ENCODE peak calls at places on chromosomes 1 and 21, in ten cellular contexts. One of them, this sample, is unnamed.
A peak's percentile ranks its signal among the peaks of the same experiment; 100 is the strongest.

GRCh38 chr1:43431676-43432075 is 22.1 kb downstream of the HYI start:
- DNase-seq in endothelial cell: no peak
- DNase-seq in nephron progenitor cell: no peak
- DNase-seq in stimulated activated naive CD8-positive, alpha-beta T cell treated with anti-CD3 and anti-CD28 coated beads, Interleukin-15, Interleukin-2, amounts not matched to agents 100 U/mL and 50 U/mL, for 24 hours: no peak
- DNase-seq in GM12864: no peak
- DNase-seq in lower leg skin: no peak
- DNase-seq in ACHN: no peak
- DNase-seq in T-helper 2 cell: no peak
- DNase-seq in glutamatergic neuron: peak; percentile 5
- DNase-seq in progenitor cell of endocrine pancreas: no peak
- DNase-seq in this sample: no peak

GRCh38 chr1:193142409-193142808 is 20.6 kb downstream of the CDC73 start:
- DNase-seq in lower leg skin: no peak
- DNase-seq in ACHN: no peak
- DNase-seq in T-helper 2 cell: no peak
- DNase-seq in endothelial cell: no peak
- DNase-seq in glutamatergic neuron: no peak
- DNase-seq in GM12864: no peak
- DNase-seq in progenitor cell of endocrine pancreas: no peak
- DNase-seq in stimulated activated naive CD8-positive, alpha-beta T cell treated with anti-CD3 and anti-CD28 coated beads, Interleukin-15, Interleukin-2, amounts not matched to agents 100 U/mL and 50 U/mL, for 24 hours: no peak
- DNase-seq in nephron progenitor cell: no peak
- DNase-seq in this sample: no peak

GRCh38 chr1:7299329-7299799 is 471.7 kb upstream of the VAMP3 start:
- DNase-seq in progenitor cell of endocrine pancreas: no peak
- DNase-seq in endothelial cell: no peak
- DNase-seq in stimulated activated naive CD8-positive, alpha-beta T cell treated with anti-CD3 and anti-CD28 coated beads, Interleukin-15, Interleukin-2, amounts not matched to agents 100 U/mL and 50 U/mL, for 24 hours: no peak
- DNase-seq in glutamatergic neuron: no peak
- DNase-seq in nephron progenitor cell: no peak
- DNase-seq in lower leg skin: no peak
- DNase-seq in ACHN: peak; percentile 77
- DNase-seq in GM12864: no peak
- DNase-seq in T-helper 2 cell: no peak
- DNase-seq in this sample: no peak

GRCh38 chr1:46396429-46397398 is 2.6 kb downstream of the FAAH start:
- DNase-seq in glutamatergic neuron: no peak
- DNase-seq in ACHN: no peak
- DNase-seq in endothelial cell: no peak
- DNase-seq in nephron progenitor cell: no peak
- DNase-seq in GM12864: no peak
- DNase-seq in T-helper 2 cell: no peak
- DNase-seq in lower leg skin: no peak
- DNase-seq in stimulated activated naive CD8-positive, alpha-beta T cell treated with anti-CD3 and anti-CD28 coated beads, Interleukin-15, Interleukin-2, amounts not matched to agents 100 U/mL and 50 U/mL, for 24 hours: no peak
- DNase-seq in progenitor cell of endocrine pancreas: no peak
- DNase-seq in this sample: no peak

GRCh38 chr1:54547601-54548388 is at the start of gene ACOT11:
- DNase-seq in lower leg skin: no peak
- DNase-seq in glutamatergic neuron: no peak
- DNase-seq in nephron progenitor cell: peak; percentile 46
- DNase-seq in endothelial cell: no peak
- DNase-seq in GM12864: no peak
- DNase-seq in ACHN: peak; percentile 87
- DNase-seq in stimulated activated naive CD8-positive, alpha-beta T cell treated with anti-CD3 and anti-CD28 coated beads, Interleukin-15, Interleukin-2, amounts not matched to agents 100 U/mL and 50 U/mL, for 24 hours: no peak
- DNase-seq in progenitor cell of endocrine pancreas: no peak
- DNase-seq in T-helper 2 cell: no peak
- DNase-seq in this sample: no peak

GRCh38 chr1:200856716-200857352 is 15.9 kb upstream of the GPR25 start:
- DNase-seq in ACHN: no peak
- DNase-seq in progenitor cell of endocrine pancreas: no peak
- DNase-seq in stimulated activated naive CD8-positive, alpha-beta T cell treated with anti-CD3 and anti-CD28 coated beads, Interleukin-15, Interleukin-2, amounts not matched to agents 100 U/mL and 50 U/mL, for 24 hours: no peak
- DNase-seq in GM12864: no peak
- DNase-seq in glutamatergic neuron: no peak
- DNase-seq in lower leg skin: no peak
- DNase-seq in T-helper 2 cell: no peak
- DNase-seq in endothelial cell: no peak
- DNase-seq in nephron progenitor cell: no peak
- DNase-seq in this sample: no peak

GRCh38 chr1:64624446-64624766 is 120.5 kb upstream of the RAVER2 start:
- DNase-seq in glutamatergic neuron: no peak
- DNase-seq in endothelial cell: no peak
- DNase-seq in nephron progenitor cell: no peak
- DNase-seq in T-helper 2 cell: no peak
- DNase-seq in ACHN: peak; percentile 9
- DNase-seq in stimulated activated naive CD8-positive, alpha-beta T cell treated with anti-CD3 and anti-CD28 coated beads, Interleukin-15, Interleukin-2, amounts not matched to agents 100 U/mL and 50 U/mL, for 24 hours: peak; percentile 26
- DNase-seq in GM12864: no peak
- DNase-seq in progenitor cell of endocrine pancreas: no peak
- DNase-seq in lower leg skin: no peak
- DNase-seq in this sample: peak; percentile 3

GRCh38 chr1:5269901-5270300 is 615.5 kb downstream of the AJAP1 start:
- DNase-seq in GM12864: no peak
- DNase-seq in lower leg skin: no peak
- DNase-seq in T-helper 2 cell: no peak
- DNase-seq in progenitor cell of endocrine pancreas: no peak
- DNase-seq in stimulated activated naive CD8-positive, alpha-beta T cell treated with anti-CD3 and anti-CD28 coated beads, Interleukin-15, Interleukin-2, amounts not matched to agents 100 U/mL and 50 U/mL, for 24 hours: no peak
- DNase-seq in glutamatergic neuron: no peak
- DNase-seq in nephron progenitor cell: no peak
- DNase-seq in endothelial cell: no peak
- DNase-seq in ACHN: no peak
- DNase-seq in this sample: no peak

GRCh38 chr1:44433209-44433608 is 28.2 kb downstream of the RNF220 start:
- DNase-seq in endothelial cell: no peak
- DNase-seq in ACHN: no peak
- DNase-seq in lower leg skin: no peak
- DNase-seq in nephron progenitor cell: no peak
- DNase-seq in glutamatergic neuron: no peak
- DNase-seq in T-helper 2 cell: no peak
- DNase-seq in GM12864: no peak
- DNase-seq in stimulated activated naive CD8-positive, alpha-beta T cell treated with anti-CD3 and anti-CD28 coated beads, Interleukin-15, Interleukin-2, amounts not matched to agents 100 U/mL and 50 U/mL, for 24 hours: no peak
- DNase-seq in progenitor cell of endocrine pancreas: no peak
- DNase-seq in this sample: no peak

GRCh38 chr1:5660141-5660935 is 331.9 kb downstream of the NPHP4 start:
- DNase-seq in glutamatergic neuron: no peak
- DNase-seq in T-helper 2 cell: no peak
- DNase-seq in ACHN: no peak
- DNase-seq in lower leg skin: peak; percentile 41
- DNase-seq in GM12864: no peak
- DNase-seq in endothelial cell: no peak
- DNase-seq in nephron progenitor cell: no peak
- DNase-seq in progenitor cell of endocrine pancreas: no peak
- DNase-seq in stimulated activated naive CD8-positive, alpha-beta T cell treated with anti-CD3 and anti-CD28 coated beads, Interleukin-15, Interleukin-2, amounts not matched to agents 100 U/mL and 50 U/mL, for 24 hours: no peak
- DNase-seq in this sample: no peak

GRCh38 chr1:2212542-2213491 is 15.3 kb upstream of the SKI start:
- DNase-seq in progenitor cell of endocrine pancreas: no peak
- DNase-seq in nephron progenitor cell: peak; percentile 87
- DNase-seq in T-helper 2 cell: peak; percentile 57
- DNase-seq in stimulated activated naive CD8-positive, alpha-beta T cell treated with anti-CD3 and anti-CD28 coated beads, Interleukin-15, Interleukin-2, amounts not matched to agents 100 U/mL and 50 U/mL, for 24 hours: peak; percentile 55
- DNase-seq in glutamatergic neuron: peak; percentile 80
- DNase-seq in lower leg skin: peak; percentile 83
- DNase-seq in GM12864: no peak
- DNase-seq in ACHN: peak; percentile 89
- DNase-seq in endothelial cell: peak; percentile 85
- DNase-seq in this sample: peak; percentile 67

GRCh38 chr1:85275701-85276289 is 637 bp downstream of the BCL10 start:
- DNase-seq in glutamatergic neuron: no peak
- DNase-seq in progenitor cell of endocrine pancreas: no peak
- DNase-seq in GM12864: peak; percentile 36
- DNase-seq in ACHN: peak; percentile 26
- DNase-seq in T-helper 2 cell: peak; percentile 18
- DNase-seq in stimulated activated naive CD8-positive, alpha-beta T cell treated with anti-CD3 and anti-CD28 coated beads, Interleukin-15, Interleukin-2, amounts not matched to agents 100 U/mL and 50 U/mL, for 24 hours: no peak
- DNase-seq in nephron progenitor cell: no peak
- DNase-seq in endothelial cell: no peak
- DNase-seq in lower leg skin: no peak
- DNase-seq in this sample: peak; percentile 22

GRCh38 chr1:91846007-91846620 is 39.8 kb downstream of the TGFBR3 start:
- DNase-seq in endothelial cell: no peak
- DNase-seq in GM12864: no peak
- DNase-seq in stimulated activated naive CD8-positive, alpha-beta T cell treated with anti-CD3 and anti-CD28 coated beads, Interleukin-15, Interleukin-2, amounts not matched to agents 100 U/mL and 50 U/mL, for 24 hours: no peak
- DNase-seq in progenitor cell of endocrine pancreas: no peak
- DNase-seq in glutamatergic neuron: no peak
- DNase-seq in nephron progenitor cell: no peak
- DNase-seq in lower leg skin: peak; percentile 57
- DNase-seq in ACHN: no peak
- DNase-seq in T-helper 2 cell: no peak
- DNase-seq in this sample: peak; percentile 33

GRCh38 chr1:76408303-76408702 is 333.8 kb downstream of the ST6GALNAC3 start:
- DNase-seq in lower leg skin: no peak
- DNase-seq in GM12864: no peak
- DNase-seq in glutamatergic neuron: no peak
- DNase-seq in T-helper 2 cell: no peak
- DNase-seq in endothelial cell: no peak
- DNase-seq in ACHN: no peak
- DNase-seq in progenitor cell of endocrine pancreas: no peak
- DNase-seq in nephron progenitor cell: no peak
- DNase-seq in stimulated activated naive CD8-positive, alpha-beta T cell treated with anti-CD3 and anti-CD28 coated beads, Interleukin-15, Interleukin-2, amounts not matched to agents 100 U/mL and 50 U/mL, for 24 hours: no peak
- DNase-seq in this sample: no peak

GRCh38 chr21:31986035-31986856 is 113.4 kb downstream of the HUNK start:
- DNase-seq in glutamatergic neuron: no peak
- DNase-seq in stimulated activated naive CD8-positive, alpha-beta T cell treated with anti-CD3 and anti-CD28 coated beads, Interleukin-15, Interleukin-2, amounts not matched to agents 100 U/mL and 50 U/mL, for 24 hours: no peak
- DNase-seq in progenitor cell of endocrine pancreas: no peak
- DNase-seq in ACHN: no peak
- DNase-seq in GM12864: no peak
- DNase-seq in nephron progenitor cell: no peak
- DNase-seq in endothelial cell: no peak
- DNase-seq in T-helper 2 cell: no peak
- DNase-seq in lower leg skin: no peak
- DNase-seq in this sample: no peak

GRCh38 chr1:39795651-39796050 is 7.0 kb upstream of the BMP8B start:
- DNase-seq in nephron progenitor cell: no peak
- DNase-seq in endothelial cell: no peak
- DNase-seq in ACHN: no peak
- DNase-seq in progenitor cell of endocrine pancreas: no peak
- DNase-seq in T-helper 2 cell: no peak
- DNase-seq in lower leg skin: no peak
- DNase-seq in stimulated activated naive CD8-positive, alpha-beta T cell treated with anti-CD3 and anti-CD28 coated beads, Interleukin-15, Interleukin-2, amounts not matched to agents 100 U/mL and 50 U/mL, for 24 hours: no peak
- DNase-seq in glutamatergic neuron: no peak
- DNase-seq in GM12864: no peak
- DNase-seq in this sample: no peak

GRCh38 chr1:110130113-110130591 is 17.9 kb downstream of the UBL4B start:
- DNase-seq in lower leg skin: no peak
- DNase-seq in nephron progenitor cell: peak; percentile 50
- DNase-seq in endothelial cell: no peak
- DNase-seq in ACHN: no peak
- DNase-seq in progenitor cell of endocrine pancreas: no peak
- DNase-seq in GM12864: no peak
- DNase-seq in stimulated activated naive CD8-positive, alpha-beta T cell treated with anti-CD3 and anti-CD28 coated beads, Interleukin-15, Interleukin-2, amounts not matched to agents 100 U/mL and 50 U/mL, for 24 hours: peak; percentile 19
- DNase-seq in T-helper 2 cell: no peak
- DNase-seq in glutamatergic neuron: no peak
- DNase-seq in this sample: no peak

GRCh38 chr1:33388989-33389771 is 41.7 kb downstream of the PHC2 start:
- DNase-seq in GM12864: no peak
- DNase-seq in stimulated activated naive CD8-positive, alpha-beta T cell treated with anti-CD3 and anti-CD28 coated beads, Interleukin-15, Interleukin-2, amounts not matched to agents 100 U/mL and 50 U/mL, for 24 hours: no peak
- DNase-seq in endothelial cell: no peak
- DNase-seq in progenitor cell of endocrine pancreas: no peak
- DNase-seq in nephron progenitor cell: no peak
- DNase-seq in ACHN: no peak
- DNase-seq in lower leg skin: no peak
- DNase-seq in T-helper 2 cell: no peak
- DNase-seq in glutamatergic neuron: no peak
- DNase-seq in this sample: no peak

GRCh38 chr1:84365225-84366221 is 32.8 kb upstream of the DNASE2B start:
- DNase-seq in endothelial cell: no peak
- DNase-seq in progenitor cell of endocrine pancreas: no peak
- DNase-seq in nephron progenitor cell: no peak
- DNase-seq in stimulated activated naive CD8-positive, alpha-beta T cell treated with anti-CD3 and anti-CD28 coated beads, Interleukin-15, Interleukin-2, amounts not matched to agents 100 U/mL and 50 U/mL, for 24 hours: peak; percentile 43
- DNase-seq in T-helper 2 cell: no peak
- DNase-seq in glutamatergic neuron: no peak
- DNase-seq in lower leg skin: peak; percentile 50
- DNase-seq in ACHN: peak; percentile 88
- DNase-seq in GM12864: no peak
- DNase-seq in this sample: peak; percentile 50

GRCh38 chr1:87113313-87113712 is 198.9 kb downstream of the HS2ST1 start:
- DNase-seq in ACHN: peak; percentile 13
- DNase-seq in progenitor cell of endocrine pancreas: no peak
- DNase-seq in T-helper 2 cell: no peak
- DNase-seq in lower leg skin: no peak
- DNase-seq in endothelial cell: no peak
- DNase-seq in nephron progenitor cell: no peak
- DNase-seq in glutamatergic neuron: no peak
- DNase-seq in GM12864: no peak
- DNase-seq in stimulated activated naive CD8-positive, alpha-beta T cell treated with anti-CD3 and anti-CD28 coated beads, Interleukin-15, Interleukin-2, amounts not matched to agents 100 U/mL and 50 U/mL, for 24 hours: no peak
- DNase-seq in this sample: no peak

GRCh38 chr1:243487649-243488227 is 231.9 kb downstream of the SDCCAG8 start:
- DNase-seq in nephron progenitor cell: no peak
- DNase-seq in lower leg skin: no peak
- DNase-seq in ACHN: no peak
- DNase-seq in GM12864: no peak
- DNase-seq in endothelial cell: no peak
- DNase-seq in stimulated activated naive CD8-positive, alpha-beta T cell treated with anti-CD3 and anti-CD28 coated beads, Interleukin-15, Interleukin-2, amounts not matched to agents 100 U/mL and 50 U/mL, for 24 hours: no peak
- DNase-seq in progenitor cell of endocrine pancreas: no peak
- DNase-seq in glutamatergic neuron: no peak
- DNase-seq in T-helper 2 cell: no peak
- DNase-seq in this sample: no peak

GRCh38 chr1:48294656-48295055 is 72.1 kb downstream of the SLC5A9 start:
- DNase-seq in progenitor cell of endocrine pancreas: no peak
- DNase-seq in T-helper 2 cell: no peak
- DNase-seq in stimulated activated naive CD8-positive, alpha-beta T cell treated with anti-CD3 and anti-CD28 coated beads, Interleukin-15, Interleukin-2, amounts not matched to agents 100 U/mL and 50 U/mL, for 24 hours: no peak
- DNase-seq in ACHN: no peak
- DNase-seq in GM12864: no peak
- DNase-seq in endothelial cell: no peak
- DNase-seq in glutamatergic neuron: no peak
- DNase-seq in nephron progenitor cell: no peak
- DNase-seq in lower leg skin: no peak
- DNase-seq in this sample: no peak

GRCh38 chr1:17597651-17598050 is 58.2 kb downstream of the ARHGEF10L start:
- DNase-seq in glutamatergic neuron: no peak
- DNase-seq in endothelial cell: no peak
- DNase-seq in ACHN: no peak
- DNase-seq in nephron progenitor cell: no peak
- DNase-seq in progenitor cell of endocrine pancreas: no peak
- DNase-seq in lower leg skin: no peak
- DNase-seq in T-helper 2 cell: no peak
- DNase-seq in stimulated activated naive CD8-positive, alpha-beta T cell treated with anti-CD3 and anti-CD28 coated beads, Interleukin-15, Interleukin-2, amounts not matched to agents 100 U/mL and 50 U/mL, for 24 hours: no peak
- DNase-seq in GM12864: no peak
- DNase-seq in this sample: no peak

GRCh38 chr1:192488058-192488457 is 87.5 kb upstream of the RGS1 start:
- DNase-seq in nephron progenitor cell: no peak
- DNase-seq in stimulated activated naive CD8-positive, alpha-beta T cell treated with anti-CD3 and anti-CD28 coated beads, Interleukin-15, Interleukin-2, amounts not matched to agents 100 U/mL and 50 U/mL, for 24 hours: no peak
- DNase-seq in T-helper 2 cell: no peak
- DNase-seq in progenitor cell of endocrine pancreas: no peak
- DNase-seq in glutamatergic neuron: no peak
- DNase-seq in GM12864: no peak
- DNase-seq in endothelial cell: no peak
- DNase-seq in lower leg skin: no peak
- DNase-seq in ACHN: peak; percentile 20
- DNase-seq in this sample: no peak

GRCh38 chr1:119870917-119871486 is 25.3 kb downstream of the ADAM30 start:
- DNase-seq in lower leg skin: peak; percentile 70
- DNase-seq in T-helper 2 cell: no peak
- DNase-seq in ACHN: peak; percentile 79
- DNase-seq in progenitor cell of endocrine pancreas: peak; percentile 90
- DNase-seq in glutamatergic neuron: peak; percentile 94
- DNase-seq in GM12864: no peak
- DNase-seq in endothelial cell: peak; percentile 92
- DNase-seq in stimulated activated naive CD8-positive, alpha-beta T cell treated with anti-CD3 and anti-CD28 coated beads, Interleukin-15, Interleukin-2, amounts not matched to agents 100 U/mL and 50 U/mL, for 24 hours: peak; percentile 87
- DNase-seq in nephron progenitor cell: peak; percentile 97
- DNase-seq in this sample: peak; percentile 12

GRCh38 chr21:42974832-42975820 is 764 bp downstream of the PKNOX1 start:
- DNase-seq in endothelial cell: peak; percentile 60
- DNase-seq in stimulated activated naive CD8-positive, alpha-beta T cell treated with anti-CD3 and anti-CD28 coated beads, Interleukin-15, Interleukin-2, amounts not matched to agents 100 U/mL and 50 U/mL, for 24 hours: peak; percentile 71
- DNase-seq in glutamatergic neuron: peak; percentile 69
- DNase-seq in nephron progenitor cell: no peak
- DNase-seq in progenitor cell of endocrine pancreas: peak; percentile 29
- DNase-seq in GM12864: no peak
- DNase-seq in lower leg skin: peak; percentile 34
- DNase-seq in ACHN: peak; percentile 49
- DNase-seq in T-helper 2 cell: peak; percentile 37
- DNase-seq in this sample: peak; percentile 58

GRCh38 chr1:247386695-247387094 is 29.3 kb upstream of the NLRP3 start:
- DNase-seq in endothelial cell: no peak
- DNase-seq in glutamatergic neuron: no peak
- DNase-seq in stimulated activated naive CD8-positive, alpha-beta T cell treated with anti-CD3 and anti-CD28 coated beads, Interleukin-15, Interleukin-2, amounts not matched to agents 100 U/mL and 50 U/mL, for 24 hours: no peak
- DNase-seq in ACHN: no peak
- DNase-seq in GM12864: no peak
- DNase-seq in progenitor cell of endocrine pancreas: no peak
- DNase-seq in nephron progenitor cell: no peak
- DNase-seq in T-helper 2 cell: no peak
- DNase-seq in lower leg skin: no peak
- DNase-seq in this sample: no peak